ENCODE peak calls at places on chromosomes 5 and 9, in four cellular contexts. A is osteoblast, T is cardiac fibroblast, G is Calu3. R is an unnamed sample.

GRCh38 chr5:170080786-170081445 is 24.8 kb upstream of the FOXI1 start:
- DNase-seq in A (no peak), T (no peak), G (no peak), R (no peak)

GRCh38 chr9:75089369-75089766 is 1.1 kb downstream of the OSTF1 start:
- DNase-seq in A (no peak), T (no peak), G (no peak), R (no peak)

GRCh38 chr5:178651046-178651810 is 24.4 kb upstream of the CLK4 start:
- DNase-seq in A (peak), T (peak), G (no peak), R (no peak)

GRCh38 chr5:65391591-65391990 is 90.1 kb downstream of the ADAMTS6 start:
- DNase-seq in A (no peak), T (peak), G (no peak), R (no peak)

GRCh38 chr5:35229076-35230042 is 928 bp downstream of the PRLR start:
- DNase-seq in A (no peak), T (no peak), G (peak), R (no peak)

GRCh38 chr9:107712390-107712789 is 222.8 kb upstream of the KLF4 start:
- DNase-seq in A (peak), T (peak), G (peak), R (no peak)

GRCh38 chr5:57042524-57042931 is 90.6 kb upstream of the MIER3 start:
- DNase-seq in A (no peak), T (no peak), G (no peak), R (no peak)

GRCh38 chr9:111939322-111939721 is 42.7 kb downstream of the UGCG start:
- DNase-seq in A (no peak), T (no peak), G (no peak), R (no peak)

GRCh38 chr5:77145666-77146065 is 58.6 kb upstream of the ZBED3 start:
- DNase-seq in A (peak), T (peak), G (no peak), R (no peak)

GRCh38 chr5:90793183-90793582 is 234.6 kb downstream of the ADGRV1 start:
- DNase-seq in A (no peak), T (no peak), G (no peak), R (no peak)

GRCh38 chr5:41598011-41598410 is 87.6 kb upstream of the PLCXD3 start:
- DNase-seq in A (no peak), T (peak), G (no peak), R (no peak)

GRCh38 chr9:81390802-81391456 is 298.4 kb downstream of the TLE1 start:
- DNase-seq in A (no peak), T (no peak), G (no peak), R (no peak)

DNA sequence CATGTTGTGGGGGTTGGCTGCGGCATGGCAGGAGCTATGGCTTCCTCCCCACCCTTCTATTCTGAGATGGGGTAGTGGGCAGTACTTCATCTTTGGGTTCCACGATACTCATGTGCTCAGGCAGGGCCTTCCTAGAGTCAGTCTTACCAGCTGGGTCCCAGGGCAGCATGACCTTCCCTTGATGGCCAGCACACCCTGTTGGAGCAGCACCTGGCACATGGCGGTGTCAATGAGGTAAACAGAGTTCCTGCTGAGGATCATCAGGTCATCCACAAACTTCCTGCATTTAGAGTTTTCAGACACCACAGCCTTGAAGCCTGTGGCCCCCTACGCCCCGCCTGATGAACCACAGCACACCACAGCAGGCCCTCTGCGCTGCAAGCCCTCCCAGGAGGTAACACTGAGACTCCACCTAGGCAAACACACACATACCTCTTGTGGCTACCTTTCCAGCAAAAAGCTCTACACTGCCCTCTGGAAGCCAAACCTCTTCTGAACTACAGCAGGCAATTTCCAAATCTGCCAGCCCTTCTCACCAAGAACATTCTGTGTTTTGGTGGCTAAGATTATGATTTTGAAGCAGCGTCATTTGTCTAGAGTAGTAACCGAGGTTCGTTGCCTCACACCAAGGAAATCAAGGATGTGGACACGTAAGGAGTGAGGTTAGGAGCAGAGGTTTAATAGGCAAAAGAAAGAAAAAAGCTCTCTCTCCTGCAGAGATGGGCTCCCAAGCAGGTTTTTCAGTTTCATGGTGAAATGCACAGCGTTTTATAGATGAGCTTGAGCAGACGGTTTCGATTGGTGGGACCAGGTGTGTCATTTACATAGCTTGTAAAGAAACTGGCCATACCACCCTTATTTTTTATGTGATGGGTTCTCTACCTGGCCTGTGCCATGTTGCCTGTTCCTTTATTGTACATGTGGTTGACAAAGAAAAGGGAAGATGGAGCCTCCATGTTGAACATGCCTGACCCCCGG is 20.3 kb upstream of the TMEM174 start:
- DNase-seq in A (no peak), T (no peak), G (peak), R (no peak)
- TF ChIP-seq CTCF in A (no peak), T (peak), G (no peak), R (no peak)

GRCh38 chr5:53874409-53874808 is 314.0 kb downstream of the NDUFS4 start:
- DNase-seq in A (peak), T (peak), G (peak), R (no peak)

GRCh38 chr5:53871772-53872171 is 311.3 kb downstream of the NDUFS4 start:
- DNase-seq in A (no peak), T (no peak), G (no peak), R (no peak)

GRCh38 chr5:53871050-53871449 is 310.6 kb downstream of the NDUFS4 start:
- DNase-seq in A (peak), T (peak), G (no peak), R (no peak)
- TF ChIP-seq CTCF in A (peak), T (no peak), G (no peak), R (no peak)

GRCh38 chr9:95077053-95077765 is 240.3 kb downstream of the FANCC start:
- DNase-seq in A (peak), T (no peak), G (no peak), R (no peak)

GRCh38 chr9:95077766-95078382 is 239.6 kb downstream of the FANCC start:
- DNase-seq in A (no peak), T (no peak), G (no peak), R (no peak)

GRCh38 chr9:95079461-95079860 is 238.0 kb downstream of the FANCC start:
- DNase-seq in A (peak), T (no peak), G (no peak), R (no peak)

GRCh38 chr9:95078516-95078915 is 239.0 kb downstream of the FANCC start:
- DNase-seq in A (peak), T (no peak), G (no peak), R (no peak)

DNA sequence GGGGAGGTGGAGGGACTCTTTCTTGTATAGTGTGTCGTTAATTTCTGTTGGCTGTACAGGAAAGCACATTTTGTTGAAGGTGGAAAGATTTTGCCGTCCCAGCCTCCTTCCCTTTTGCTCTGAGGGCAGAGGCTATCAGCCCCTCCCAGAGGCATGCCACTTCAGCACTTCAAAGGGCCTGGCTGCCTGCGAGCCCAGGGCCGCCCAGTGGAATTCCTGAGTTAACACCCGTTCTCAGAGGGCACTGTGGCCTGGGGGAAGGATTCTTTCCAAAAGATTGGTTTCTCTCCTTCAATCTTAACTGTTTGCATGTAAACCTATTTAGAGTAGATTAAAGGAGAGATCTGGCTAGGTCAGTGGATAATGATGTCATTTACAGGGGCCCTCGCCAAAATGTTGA is 238.6 kb downstream of the FANCC start:
- DNase-seq in A (peak), T (no peak), G (no peak), R (no peak)
- TF ChIP-seq CTCF in A (no peak), T (no peak), G (no peak), R (no peak)

GRCh38 chr5:14003513-14003912 is 59.0 kb upstream of the DNAH5 start:
- DNase-seq in A (no peak), T (no peak), G (no peak), R (no peak)

GRCh38 chr5:14008819-14009311 is 64.4 kb upstream of the DNAH5 start:
- DNase-seq in A (no peak), T (no peak), G (peak), R (no peak)

GRCh38 chr5:14004598-14005394 is 60.3 kb upstream of the DNAH5 start:
- DNase-seq in A (no peak), T (no peak), G (no peak), R (no peak)

GRCh38 chr5:14009575-14009974 is 65.1 kb upstream of the DNAH5 start:
- DNase-seq in A (no peak), T (no peak), G (no peak), R (no peak)

DNA sequence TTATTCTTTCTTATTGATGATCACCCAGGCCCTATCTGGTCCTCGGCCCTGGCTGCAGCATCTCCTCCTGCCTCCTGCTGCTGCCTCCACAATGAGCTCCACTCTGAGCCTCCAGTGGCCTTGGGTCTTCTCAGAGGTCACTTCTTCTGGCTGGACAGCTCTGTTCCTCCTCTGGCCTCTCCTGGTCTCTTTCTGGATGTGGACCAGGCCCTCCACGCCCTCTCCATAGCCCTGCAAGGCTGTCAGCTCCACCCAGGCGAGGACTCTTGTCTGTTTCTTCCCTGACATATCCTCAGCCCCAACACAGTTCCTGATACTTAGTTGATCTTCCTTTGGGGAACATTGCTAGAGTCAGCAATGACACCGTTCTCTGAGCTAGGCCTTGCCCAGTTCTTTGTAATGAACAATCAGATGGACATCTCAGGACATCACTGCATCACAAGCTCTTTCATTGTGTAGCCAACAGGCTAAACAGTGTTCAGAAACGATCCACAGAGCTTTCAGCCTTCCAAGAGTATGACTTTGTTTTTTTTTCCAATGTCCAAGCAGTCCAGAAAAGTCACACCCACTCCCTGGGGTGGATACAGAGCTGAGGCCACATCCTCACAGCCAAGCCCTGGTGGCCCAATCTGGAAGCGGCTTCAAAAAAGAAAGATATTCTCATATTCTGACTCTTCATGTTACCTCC is 62.5 kb upstream of the DNAH5 start:
- DNase-seq in A (no peak), T (no peak), G (no peak), R (no peak)
- TF ChIP-seq CTCF in A (no peak), T (peak), G (no peak), R (no peak)

DNA sequence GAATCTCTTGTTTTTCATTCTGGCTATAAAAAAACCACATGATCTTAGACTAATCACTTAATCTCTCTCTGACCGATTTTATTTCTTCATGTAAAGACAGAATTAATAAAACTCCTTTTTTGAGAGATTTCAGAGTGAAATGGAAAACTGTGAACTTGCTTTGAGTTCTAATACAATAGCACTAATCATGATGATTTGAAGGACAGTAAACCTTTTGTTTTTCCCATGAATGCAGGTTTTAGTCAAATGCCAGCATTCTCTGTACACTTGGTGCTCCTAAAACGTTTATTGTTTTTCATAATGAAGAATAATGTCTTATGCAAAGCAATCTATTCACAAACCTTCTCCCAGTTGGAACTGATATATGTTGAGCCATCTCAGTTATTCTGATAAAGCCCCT is 86.8 kb downstream of the SLC24A2 start:
- DNase-seq in A (no peak), T (no peak), G (no peak), R (no peak)
- TF ChIP-seq CTCF in A (no peak), T (no peak), G (no peak), R (no peak)